ENCODE peak calls at places on chromosomes 11 and 22, in five cellular contexts. I is T-helper 2 cell; V is endodermal cell; J is activated T-cell treated with anti-CD3 and anti-CD28 coated beads for 4 hours; S is stimulated activated CD8-positive, alpha-beta memory T cell treated with anti-CD3 and anti-CD28 coated beads, Interleukin-15, amount 100 ng/mL, for 48 hours. K is an unnamed sample.

GRCh38 chr11:47861762-47862161 is 13.6 kb upstream of the NUP160 start:
- DNase-seq in I (no peak), V (no peak), J (no peak), S (no peak), K (no peak)

GRCh38 chr22:46854125-46854870 is 91.8 kb downstream of the TBC1D22A start:
- DNase-seq in I (no peak), V (peak), J (no peak), S (no peak), K (no peak)

GRCh38 chr22:27795053-27795452 is 6.5 kb downstream of the MN1 start:
- DNase-seq in I (no peak), V (no peak), J (no peak), S (no peak), K (no peak)

GRCh38 chr22:17902960-17903359 is 121.4 kb downstream of the MICAL3 start:
- DNase-seq in I (no peak), V (no peak), J (no peak), S (no peak), K (no peak)

GRCh38 chr11:12885717-12886226 is 123.3 kb upstream of the RASSF10 start:
- DNase-seq in I (no peak), V (no peak), J (no peak), S (no peak), K (no peak)

GRCh38 chr22:27752771-27753170 is 48.8 kb downstream of the MN1 start:
- DNase-seq in I (no peak), V (no peak), J (no peak), S (no peak), K (no peak)

GRCh38 chr22:50610581-50610980 is 10.0 kb downstream of the MAPK8IP2 start:
- DNase-seq in I (no peak), V (no peak), J (no peak), S (no peak), K (no peak)

GRCh38 chr11:1450958-1451710 is 35.4 kb downstream of the MOB2 start:
- DNase-seq in I (no peak), V (peak), J (no peak), S (no peak), K (no peak)

GRCh38 chr11:123151366-123151765 is 43.7 kb downstream of the CLMP start:
- DNase-seq in I (no peak), V (no peak), J (no peak), S (no peak), K (no peak)

GRCh38 chr11:2884424-2884815 is 1.2 kb downstream of the CDKN1C start:
- DNase-seq in I (no peak), V (peak), J (no peak), S (no peak), K (no peak)

GRCh38 chr11:126586303-126586627 is 230.8 kb downstream of the ST3GAL4 start:
- DNase-seq in I (no peak), V (no peak), J (no peak), S (no peak), K (no peak)

GRCh38 chr22:23364389-23364788 is 184.1 kb downstream of the BCR start:
- DNase-seq in I (no peak), V (peak), J (no peak), S (no peak), K (peak)

GRCh38 chr11:123678246-123678645 is 23.8 kb upstream of the SCN3B start:
- DNase-seq in I (no peak), V (no peak), J (no peak), S (no peak), K (no peak)

GRCh38 chr11:107646783-107647182 is 55.8 kb downstream of the ELMOD1 start:
- DNase-seq in I (no peak), V (no peak), J (no peak), S (no peak), K (no peak)

GRCh38 chr11:47254381-47254780 is 3.4 kb upstream of the NR1H3 start:
- DNase-seq in I (no peak), V (no peak), J (no peak), S (no peak), K (no peak)

GRCh38 chr11:88059326-88059725 is 115.9 kb downstream of the RAB38 start:
- DNase-seq in I (no peak), V (no peak), J (no peak), S (no peak), K (no peak)

GRCh38 chr11:19025799-19026406 is 34.6 kb downstream of the MRGPRX2 start:
- DNase-seq in I (no peak), V (no peak), J (no peak), S (no peak), K (no peak)

GRCh38 chr22:37020192-37020479 is 594 bp downstream of the MPST start:
- DNase-seq in I (no peak), V (no peak), J (no peak), S (no peak), K (no peak)

GRCh38 chr11:121581607-121582006 is 128.8 kb upstream of the SORL1-AS1 start:
- DNase-seq in I (no peak), V (no peak), J (no peak), S (no peak), K (no peak)

GRCh38 chr22:32648486-32648885 is 153.0 kb upstream of the TIMP3 start:
- DNase-seq in I (no peak), V (no peak), J (no peak), S (no peak), K (no peak)